ENCODE peak calls at places on chromosomes 16 and 17, in four cellular contexts. C is HFFc6; L is HL-60; Y is activated CD4-positive, alpha-beta T cell treated with anti-CD3 and anti-CD28 coated beads, Interleukin-2, amount 10 ng/mL, durations not matched to agents 7 days and 5 days. H is an unnamed sample.

GRCh38 chr16:46638947-46639925 is 18.1 kb upstream of the SHCBP1 start:
- DNase-seq in L (no peak), Y (no peak), C (peak; percentile 52), H (peak; percentile 52)

GRCh38 chr17:67378444-67379250 is 1.6 kb downstream of the PITPNC1 start:
- DNase-seq in L (peak; percentile 78), C (peak; percentile 64), Y (peak; percentile 81), H (peak; percentile 69)

GRCh38 chr17:82134101-82134500 is 36.1 kb upstream of the FASN start:
- DNase-seq in L (no peak), C (no peak), Y (no peak), H (no peak)

GRCh38 chr17:8105957-8106398 is 12.3 kb downstream of the ALOXE3 start:
- DNase-seq in L (no peak), C (no peak), Y (no peak), H (no peak)

GRCh38 chr17:78497115-78497540 is 80.1 kb downstream of the DNAH17 start:
- DNase-seq in L (peak; percentile 75), Y (peak; percentile 66), C (peak; percentile 65), H (peak; percentile 89)

GRCh38 chr17:74763565-74764387 is 12.4 kb downstream of the NAT9 start:
- DNase-seq in C (no peak), Y (no peak), L (no peak), H (no peak)

GRCh38 chr17:65733314-65733713 is 171.9 kb upstream of the AXIN2 start:
- DNase-seq in L (no peak), Y (no peak), C (no peak), H (no peak)

GRCh38 chr16:87984868-87985267 is 33.6 kb downstream of the BANP start:
- DNase-seq in Y (no peak), L (no peak), C (no peak), H (no peak)

GRCh38 chr17:66540131-66540781 is 237.8 kb downstream of the PRKCA start:
- DNase-seq in C (peak; percentile 80), Y (no peak), L (no peak), H (peak; percentile 80)

GRCh38 chr16:69351309-69352027 is at the start of gene TMED6:
- DNase-seq in Y (no peak), C (no peak), L (no peak), H (no peak)

GRCh38 chr16:76857402-76857801 is 333.6 kb upstream of the MON1B start:
- DNase-seq in Y (no peak), C (no peak), L (no peak), H (no peak)

GRCh38 chr17:40124279-40125141 is 2.7 kb downstream of the MSL1 start:
- DNase-seq in L (peak; percentile 48), Y (no peak), C (no peak), H (no peak)

GRCh38 chr17:30831257-30831656 is 509 bp upstream of the ATAD5 start:
- DNase-seq in L (no peak), C (no peak), Y (peak; percentile 33), H (peak; percentile 6)

GRCh38 chr16:11395008-11395948 is 50.0 kb downstream of the RMI2 start:
- DNase-seq in Y (no peak), C (no peak), L (no peak), H (no peak)

GRCh38 chr17:80908776-80909175 is 82.9 kb upstream of the CHMP6 start:
- DNase-seq in L (no peak), C (no peak), Y (no peak), H (no peak)

GRCh38 chr17:64252831-64253230 is 10.2 kb downstream of the TEX2 start:
- DNase-seq in C (peak; percentile 19), L (no peak), Y (no peak), H (no peak)

GRCh38 chr17:41149652-41149985 is at the start of gene KRTAP4-5:
- DNase-seq in L (no peak), C (no peak), Y (no peak), H (no peak)

GRCh38 chr17:2398655-2399571 is 1.9 kb downstream of the MNT start:
- DNase-seq in Y (peak; percentile 77), C (peak; percentile 71), L (peak; percentile 40), H (peak; percentile 51)

GRCh38 chr17:29107933-29108805 is 65.2 kb downstream of the PIPOX start:
- DNase-seq in L (no peak), Y (no peak), C (no peak), H (no peak)

GRCh38 chr17:62188713-62189112 is 123.6 kb upstream of the MED13 start:
- DNase-seq in Y (no peak), L (no peak), C (no peak), H (no peak)

GRCh38 chr16:49274936-49275730 is 6.5 kb downstream of the CBLN1 start:
- DNase-seq in C (no peak), L (no peak), Y (no peak), H (no peak)

GRCh38 chr17:16987830-16988601 is 16.1 kb upstream of the TNFRSF13B start:
- DNase-seq in L (peak; percentile 77), Y (peak; percentile 78), C (peak; percentile 87), H (peak; percentile 93)

GRCh38 chr17:47883589-47884426 is 12.2 kb upstream of the SP2 start:
- DNase-seq in L (no peak), Y (no peak), C (no peak), H (no peak)

GRCh38 chr17:7132511-7133094 is 18.0 kb upstream of the ASGR2 start:
- DNase-seq in C (no peak), L (peak; percentile 65), Y (peak; percentile 67), H (no peak)

GRCh38 chr16:56807011-56807675 is 57.9 kb upstream of the SLC12A3 start:
- DNase-seq in Y (no peak), C (peak; percentile 80), L (no peak), H (peak; percentile 25)

GRCh38 chr17:81720267-81721071 is 8.4 kb downstream of the SLC25A10 start:
- DNase-seq in C (no peak), L (no peak), Y (no peak), H (no peak)

GRCh38 chr16:73056911-73057310 is 9.0 kb upstream of the ZFHX3 start:
- DNase-seq in L (no peak), Y (no peak), C (no peak), H (no peak)

GRCh38 chr17:57110152-57110542 is 25.1 kb downstream of the AKAP1 start:
- DNase-seq in Y (no peak), C (no peak), L (no peak), H (no peak)

GRCh38 chr17:56185491-56185890 is 32.2 kb downstream of the ANKFN1 start:
- DNase-seq in Y (no peak), L (no peak), C (peak; percentile 57), H (no peak)